ENCODE peak calls at places on chromosomes 4 and X, in seven cellular contexts. P, G, Z, U, Y, A and F are unnamed samples. For H3K36me3, the result is how much of the 10 kb centered on the place peaks cover.

GRCh38 chrX:52271212-52271611 is 86.5 kb downstream of the MAGED4 start:
- DNase-seq in P (no peak), G (no peak), Z (peak), U (peak), Y (peak), A (no peak), F (no peak)

GRCh38 chrX:56343664-56344063 is 111.5 kb downstream of the KLF8 start:
- DNase-seq in P (no peak), G (no peak), Z (no peak), U (no peak), Y (no peak), A (no peak), F (no peak)

GRCh38 chr4:143380651-143381050 is 44.0 kb downstream of the GAB1 start:
- DNase-seq in P (no peak), G (no peak), Z (no peak), U (no peak), Y (no peak), A (no peak), F (no peak)

GRCh38 chrX:124518888-124519287 is 172.5 kb downstream of the SH2D1A start:
- DNase-seq in P (no peak), G (no peak), Z (no peak), U (peak), Y (peak), A (no peak), F (no peak)

GRCh38 chr4:8000247-8000646 is 60.6 kb upstream of the AFAP1 start:
- DNase-seq in P (no peak), G (no peak), Z (no peak), U (no peak), Y (no peak), A (no peak), F (no peak)

GRCh38 chrX:31178064-31178768 is 106.4 kb upstream of the FTHL17 start:
- DNase-seq in P (no peak), G (no peak), Z (no peak), U (no peak), Y (no peak), A (no peak), F (no peak)

GRCh38 chr4:47410271-47410670 is 53.2 kb downstream of the COMMD8 start:
- DNase-seq in P (no peak), G (no peak), Z (no peak), U (no peak), Y (no peak), A (no peak), F (no peak)

GRCh38 chr4:25092139-25092538 is 61.4 kb upstream of the LGI2 start:
- DNase-seq in P (no peak), G (no peak), Z (no peak), U (no peak), Y (no peak), A (no peak), F (no peak)

GRCh38 chr4:46266106-46266505 is 123.8 kb downstream of the GABRA2 start:
- DNase-seq in P (no peak), G (no peak), Z (no peak), U (no peak), Y (no peak), A (no peak), F (no peak)

GRCh38 chr4:59818656-59819055 is 1381.5 kb upstream of the ADGRL3 start:
- DNase-seq in P (no peak), G (no peak), Z (no peak), U (no peak), Y (peak), A (no peak), F (no peak)

GRCh38 chr4:5429747-5430146 is 278.6 kb downstream of the EVC2 start:
- DNase-seq in P (no peak), G (no peak), Z (no peak), U (no peak), Y (no peak), A (no peak), F (no peak)

GRCh38 chrX:70421618-70422017 is 1.5 kb upstream of the GDPD2 start:
- DNase-seq in P (no peak), G (no peak), Z (no peak), U (no peak), Y (no peak), A (no peak), F (no peak)

GRCh38 chr4:118034061-118034785 is at the start of gene NDST3:
- DNase-seq in P (no peak), G (peak), Z (peak), U (peak), Y (peak), A (peak), F (no peak)

GRCh38 chr4:104138154-104138553 is 356.5 kb downstream of the CXXC4 start:
- DNase-seq in P (no peak), G (no peak), Z (no peak), U (no peak), Y (no peak), A (no peak), F (no peak)

GRCh38 chr4:109238746-109239145 is 63.7 kb downstream of the COL25A1 start:
- DNase-seq in P (no peak), G (no peak), Z (no peak), U (no peak), Y (no peak), A (no peak), F (no peak)

GRCh38 chr4:147596976-147597375 is 20.2 kb upstream of the TMEM184C start:
- DNase-seq in P (no peak), G (peak), Z (peak), U (peak), Y (peak), A (no peak), F (no peak)

DNA sequence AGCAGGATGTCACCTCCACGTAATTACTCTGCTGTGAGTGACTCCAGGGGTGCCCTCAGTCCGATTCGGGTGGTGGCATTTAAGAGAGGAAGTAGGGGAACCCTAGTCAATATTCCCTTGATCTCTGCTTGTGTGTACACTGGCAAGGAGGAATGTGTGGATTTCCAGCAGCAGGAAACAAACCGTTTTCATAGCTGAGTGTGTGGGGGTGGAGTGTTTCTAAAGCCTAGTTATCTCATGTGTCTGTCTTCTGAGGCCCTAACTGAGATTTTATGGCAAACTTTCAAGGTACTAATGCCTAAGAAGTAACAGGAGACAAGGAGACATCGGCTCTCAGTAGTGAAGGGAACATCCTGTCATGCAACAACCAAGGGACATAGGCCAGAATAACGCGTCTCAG is 6.6 kb upstream of the CLDN24 start:
- DNase-seq in P (no peak), G (no peak), Z (no peak), U (no peak), Y (peak), A (no peak), F (no peak)
- H3K36me3 ChIP-seq in P (under half), G (under half), Z (under half), U (under half), Y (under half), A (under half), F (under half)

GRCh38 chrX:134025986-134026731 is 40.8 kb upstream of the GPC3 start:
- DNase-seq in P (no peak), G (no peak), Z (no peak), U (no peak), Y (no peak), A (no peak), F (no peak)
- TF ChIP-seq CTCF in P (no peak), G (no peak), Z (no peak), U (no peak), Y (no peak), A (no peak), F (no peak)

GRCh38 chr4:105623099-105623498 is 70.7 kb downstream of the ARHGEF38 start:
- DNase-seq in P (no peak), G (no peak), Z (no peak), U (no peak), Y (no peak), A (no peak), F (no peak)
- H3K36me3 ChIP-seq in P (under half), G (under half), Z (under half), U (under half), Y (under half), A (under half), F (under half)

DNA sequence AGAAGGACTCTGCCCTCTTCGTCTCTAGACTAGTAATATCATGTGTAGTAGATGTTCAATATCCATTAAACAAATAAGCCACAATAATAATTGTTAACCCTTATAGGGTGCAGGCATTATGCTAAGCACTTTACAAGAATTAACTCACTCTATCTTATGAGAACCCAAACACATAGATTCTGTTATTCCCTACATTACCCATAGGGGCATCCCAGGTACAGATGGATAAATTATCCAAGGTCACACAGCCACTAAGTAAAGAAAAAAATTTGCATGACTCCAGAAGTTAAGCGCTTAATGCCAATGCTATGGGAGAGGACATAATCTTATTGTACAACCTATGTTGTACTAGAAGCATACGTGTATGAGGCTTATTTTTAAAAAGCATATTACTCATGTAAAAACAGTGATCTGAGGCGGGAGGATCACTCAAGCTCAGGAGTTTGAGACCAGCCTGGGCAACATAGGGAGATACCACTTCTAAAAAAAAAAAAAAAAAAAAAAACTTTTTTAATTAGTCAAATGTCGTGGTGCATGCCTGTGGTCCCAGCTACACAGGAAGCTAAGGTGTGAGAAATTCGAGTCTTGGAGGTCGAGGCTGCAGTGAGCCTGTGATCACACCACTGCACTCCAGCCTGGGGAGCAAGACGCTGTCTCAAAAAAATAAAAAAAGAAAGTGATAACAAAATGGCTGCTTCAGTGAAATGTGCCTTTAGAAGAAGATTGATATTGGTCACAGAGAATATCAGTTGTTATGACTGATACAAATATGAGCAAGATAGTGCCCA is 13.6 kb downstream of the LDB2 start:
- DNase-seq in P (no peak), G (no peak), Z (no peak), U (no peak), Y (no peak), A (no peak), F (no peak)
- TF ChIP-seq CTCF in P (no peak), G (no peak), Z (no peak), U (no peak), Y (no peak), A (no peak), F (no peak)

DNA sequence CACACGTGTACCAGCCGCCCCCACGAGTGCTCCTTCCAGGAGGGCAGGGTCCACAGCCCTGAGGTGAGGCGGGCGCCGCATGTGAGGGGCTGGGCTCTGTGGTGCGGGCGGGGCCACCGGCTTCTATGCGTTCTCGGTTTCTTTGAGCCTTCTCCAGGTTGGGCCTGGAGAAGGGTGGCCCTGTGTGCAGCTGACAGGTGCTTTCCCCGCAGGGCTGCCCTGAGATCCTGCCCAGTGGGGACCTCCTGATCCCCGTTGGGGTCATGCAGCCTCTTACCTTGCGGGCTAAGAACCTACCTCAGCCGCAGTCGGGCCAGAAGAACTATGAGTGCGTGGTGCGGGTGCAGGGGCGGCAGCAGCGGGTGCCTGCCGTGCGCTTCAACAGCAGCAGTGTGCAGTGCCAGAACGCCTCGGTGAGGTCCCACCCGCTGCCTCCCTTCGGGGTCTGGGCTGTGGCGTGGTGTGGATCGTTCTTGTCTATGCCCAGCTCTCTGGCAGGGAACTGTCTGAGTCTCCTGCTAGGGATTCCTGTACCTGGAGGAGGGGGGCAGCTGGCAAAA is 6.8 kb downstream of the PLXNA3 start:
- DNase-seq in P (no peak), G (no peak), Z (no peak), U (no peak), Y (no peak), A (no peak), F (no peak)
- H3K36me3 ChIP-seq in P (under half), G (under half), Z (under half), U (under half), Y (under half), A (under half), F (under half)

GRCh38 chr4:184284336-184284690 is 66.6 kb upstream of the ENPP6 start:
- DNase-seq in P (no peak), G (no peak), Z (no peak), U (no peak), Y (no peak), A (no peak), F (no peak)

GRCh38 chr4:184282251-184282713 is 64.6 kb upstream of the ENPP6 start:
- DNase-seq in P (no peak), G (no peak), Z (peak), U (peak), Y (no peak), A (peak), F (no peak)

GRCh38 chr4:184281231-184282139 is 63.8 kb upstream of the ENPP6 start:
- DNase-seq in P (no peak), G (no peak), Z (no peak), U (no peak), Y (no peak), A (no peak), F (no peak)

GRCh38 chr4:184283659-184284335 is 66.1 kb upstream of the ENPP6 start:
- DNase-seq in P (no peak), G (no peak), Z (no peak), U (no peak), Y (no peak), A (no peak), F (no peak)

GRCh38 chr4:184282895-184283654 is 65.4 kb upstream of the ENPP6 start:
- DNase-seq in P (no peak), G (no peak), Z (no peak), U (no peak), Y (no peak), A (no peak), F (no peak)
- TF ChIP-seq CTCF in P (no peak), G (no peak), Z (no peak), U (no peak), Y (no peak), A (no peak), F (no peak)

GRCh38 chr4:1217366-1217765 is 31.6 kb downstream of the CTBP1 start:
- DNase-seq in P (no peak), G (no peak), Z (no peak), U (no peak), Y (no peak), A (no peak), F (no peak)
- H3K36me3 ChIP-seq in P (half or more), G (under half), Z (under half), U (under half), Y (under half), A (half or more), F (half or more)

GRCh38 chr4:37798616-37799015 is 27.9 kb upstream of the PGM2 start:
- DNase-seq in P (no peak), G (no peak), Z (no peak), U (peak), Y (no peak), A (no peak), F (no peak)

GRCh38 chr4:37802068-37802666 is 24.3 kb upstream of the PGM2 start:
- DNase-seq in P (no peak), G (peak), Z (peak), U (peak), Y (peak), A (peak), F (peak)

GRCh38 chr4:37805091-37805490 is 21.4 kb upstream of the PGM2 start:
- DNase-seq in P (no peak), G (no peak), Z (no peak), U (no peak), Y (no peak), A (no peak), F (no peak)

GRCh38 chr4:37799941-37800554 is 26.4 kb upstream of the PGM2 start:
- DNase-seq in P (no peak), G (no peak), Z (no peak), U (no peak), Y (no peak), A (no peak), F (no peak)

DNA sequence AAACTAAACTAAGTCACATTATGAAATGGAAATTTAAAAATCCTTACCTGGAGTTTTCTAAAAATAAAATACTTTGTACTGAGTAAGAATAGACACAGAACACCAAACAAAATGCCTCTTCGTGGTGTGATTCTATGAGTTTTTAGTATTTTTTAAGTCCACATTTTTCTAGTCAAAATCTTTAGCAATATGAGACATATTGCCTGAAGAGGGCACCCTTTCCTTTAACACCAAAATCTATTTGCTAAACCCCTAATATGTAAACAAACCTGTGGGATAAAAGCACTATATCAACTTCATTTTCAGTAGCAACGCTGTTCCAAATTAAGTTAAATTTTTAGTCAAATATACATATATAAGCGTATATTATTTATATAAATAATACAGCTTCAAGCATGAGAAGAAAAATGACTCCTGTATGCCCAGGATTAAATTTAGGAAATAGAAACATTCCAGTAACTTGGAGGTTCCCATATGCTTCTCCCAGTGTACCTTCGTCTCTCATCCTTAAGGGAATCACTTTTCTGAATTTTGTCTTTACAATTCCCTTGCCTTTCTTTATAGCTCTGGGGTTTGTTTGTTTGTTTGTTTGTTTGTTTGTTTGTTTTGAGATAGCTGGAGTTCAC is 23.0 kb upstream of the PGM2 start:
- DNase-seq in P (no peak), G (no peak), Z (no peak), U (peak), Y (peak), A (no peak), F (no peak)
- TF ChIP-seq CTCF in P (peak), G (peak), Z (no peak), U (peak), Y (peak), A (peak), F (peak)

DNA sequence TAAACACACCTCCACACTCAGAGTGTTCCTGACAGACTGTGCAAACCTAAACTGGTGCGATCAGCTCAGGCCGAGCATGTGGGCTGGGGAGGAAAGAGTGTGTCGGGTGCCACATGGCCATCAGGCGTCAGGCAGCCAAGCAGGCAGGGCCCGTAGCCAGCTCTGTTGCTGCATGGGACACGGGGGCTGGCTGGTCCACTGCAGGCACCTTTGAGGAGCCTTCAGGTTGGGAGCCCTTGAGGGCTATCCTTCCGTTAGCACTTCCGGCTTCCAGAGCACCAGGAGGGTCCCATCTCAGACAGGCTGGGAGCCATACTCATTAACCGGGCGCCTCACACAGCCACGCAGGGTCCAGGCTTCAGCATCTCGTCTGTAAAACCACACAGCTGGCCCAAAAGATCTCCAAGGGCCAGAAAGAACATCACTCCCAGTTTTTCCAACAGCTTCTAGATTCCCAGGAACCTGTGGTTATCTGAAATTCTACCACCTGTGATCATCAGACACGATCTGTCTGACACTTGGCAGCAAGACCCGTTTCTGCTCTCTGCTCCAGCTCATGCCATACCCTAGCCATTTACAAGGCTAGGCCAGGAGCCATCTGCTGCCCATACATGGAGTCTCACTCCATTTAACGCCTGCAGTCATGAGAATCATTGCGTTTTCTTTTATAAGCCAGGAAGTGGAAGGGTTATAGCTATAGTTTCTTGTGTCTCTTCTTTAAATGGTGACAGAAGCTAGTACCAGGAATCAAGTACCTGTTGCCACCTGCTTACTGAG is 87.5 kb downstream of the NSUN7 start:
- DNase-seq in P (peak), G (no peak), Z (no peak), U (no peak), Y (no peak), A (no peak), F (no peak)
- H3K36me3 ChIP-seq in P (under half), G (under half), Z (under half), U (under half), Y (under half), A (under half), F (under half)

GRCh38 chrX:103483720-103484119 is 35.6 kb downstream of the RAB40A start:
- DNase-seq in P (no peak), G (no peak), Z (no peak), U (no peak), Y (no peak), A (no peak), F (no peak)

GRCh38 chrX:103488794-103489193 is 30.5 kb downstream of the RAB40A start:
- DNase-seq in P (no peak), G (no peak), Z (no peak), U (no peak), Y (no peak), A (no peak), F (no peak)

GRCh38 chrX:103488332-103488731 is 31.0 kb downstream of the RAB40A start:
- DNase-seq in P (no peak), G (no peak), Z (no peak), U (no peak), Y (peak), A (no peak), F (no peak)
- TF ChIP-seq CTCF in P (peak), G (no peak), Z (no peak), U (peak), Y (peak), A (peak), F (peak)